ENCODE peak calls at places on chromosomes 6 and 20, in five cellular contexts. N is epithelial cell of esophagus, V is retinal pigment epithelial cell, G is Caco-2, K is astrocyte of the spinal cord. R is an unnamed sample.

GRCh38 chr6:70299456-70299855 is 3.4 kb downstream of the COL9A1 start:
- DNase-seq in N (peak; percentile 35), V (no peak), G (no peak), K (peak; percentile 14), R (peak; percentile 40)

GRCh38 chr6:97195117-97195516 is 87.9 kb downstream of the MMS22L start:
- DNase-seq in N (no peak), V (peak; percentile 32), G (no peak), K (peak; percentile 24), R (peak; percentile 7)

GRCh38 chr20:48197034-48197433 is 411.8 kb upstream of the SULF2 start:
- DNase-seq in N (no peak), V (no peak), G (no peak), K (no peak), R (no peak)

GRCh38 chr20:49570161-49570827 is 2.4 kb upstream of the PTGIS start:
- DNase-seq in N (no peak), V (no peak), G (no peak), K (no peak), R (no peak)

GRCh38 chr6:157099912-157100593 is 223.3 kb downstream of the TMEM242 start:
- DNase-seq in N (no peak), V (no peak), G (no peak), K (no peak), R (no peak)

GRCh38 chr6:143675946-143676345 is 1.8 kb upstream of the PHACTR2 start:
- DNase-seq in N (peak; percentile 73), V (peak; percentile 51), G (peak; percentile 17), K (peak; percentile 38), R (peak; percentile 65)

GRCh38 chr6:117491916-117492315 is 9.4 kb downstream of the DCBLD1 start:
- DNase-seq in N (peak; percentile 76), V (no peak), G (no peak), K (peak; percentile 44), R (no peak)

GRCh38 chr6:151905072-151905471 is 97.6 kb downstream of the ESR1 start:
- DNase-seq in N (no peak), V (no peak), G (no peak), K (no peak), R (no peak)

GRCh38 chr20:34150616-34151015 is 38.6 kb upstream of the EIF2S2 start:
- DNase-seq in N (no peak), V (no peak), G (no peak), K (no peak), R (no peak)

GRCh38 chr6:5191722-5192121 is 69.0 kb downstream of the LYRM4 start:
- DNase-seq in N (no peak), V (no peak), G (no peak), K (no peak), R (no peak)

GRCh38 chr20:7742479-7742878 is 197.8 kb downstream of the HAO1 start:
- DNase-seq in N (peak; percentile 83), V (no peak), G (no peak), K (peak; percentile 64), R (peak; percentile 58)

GRCh38 chr20:63095718-63096654 is 89.2 kb upstream of the BHLHE23 start:
- DNase-seq in N (no peak), V (no peak), G (no peak), K (no peak), R (no peak)

GRCh38 chr20:15909995-15910394 is 663.3 kb downstream of the KIF16B start:
- DNase-seq in N (no peak), V (no peak), G (no peak), K (no peak), R (no peak)

GRCh38 chr6:101086473-101086872 is 205.3 kb upstream of the ASCC3 start:
- DNase-seq in N (no peak), V (no peak), G (no peak), K (no peak), R (no peak)

GRCh38 chr6:139376604-139377218 is 2.3 kb upstream of the CITED2 start:
- DNase-seq in N (peak; percentile 70), V (no peak), G (peak; percentile 79), K (peak; percentile 43), R (peak; percentile 90)

GRCh38 chr6:131250121-131250520 is 114.9 kb downstream of the AKAP7 start:
- DNase-seq in N (peak; percentile 50), V (peak; percentile 18), G (peak; percentile 19), K (peak; percentile 65), R (no peak)

GRCh38 chr6:148997863-148998262 is 251.0 kb downstream of the UST start:
- DNase-seq in N (no peak), V (peak; percentile 46), G (no peak), K (peak; percentile 81), R (no peak)

GRCh38 chr6:21900730-21901129 is 307.2 kb downstream of the SOX4 start:
- DNase-seq in N (peak; percentile 86), V (no peak), G (no peak), K (peak; percentile 83), R (peak; percentile 73)

GRCh38 chr6:9487128-9487527 is 927.7 kb downstream of the TFAP2A start:
- DNase-seq in N (no peak), V (no peak), G (no peak), K (no peak), R (no peak)

GRCh38 chr20:54515788-54516324 is 40.5 kb downstream of the DOK5 start:
- DNase-seq in N (no peak), V (no peak), G (no peak), K (no peak), R (no peak)

GRCh38 chr20:63781181-63781580 is 41.6 kb downstream of the SLC2A4RG start:
- DNase-seq in N (no peak), V (no peak), G (no peak), K (no peak), R (no peak)

GRCh38 chr20:1827510-1827973 is 67.7 kb upstream of the SIRPA start:
- DNase-seq in N (no peak), V (no peak), G (no peak), K (no peak), R (no peak)

GRCh38 chr20:24994470-24995368 is 2.2 kb upstream of the APMAP start:
- DNase-seq in N (peak; percentile 70), V (peak; percentile 17), G (peak; percentile 89), K (peak; percentile 71), R (peak; percentile 84)
- TF ChIP-seq CTCF in N (peak; percentile 95), V (peak; percentile 93), G (peak; percentile 96), K (peak; percentile 93), R (peak; percentile 85)

GRCh38 chr6:50249493-50249892 is 199.8 kb upstream of the DEFB112 start:
- DNase-seq in N (peak; percentile 2), V (peak; percentile 69), G (no peak), K (peak; percentile 1), R (no peak)
- TF ChIP-seq CTCF in N (no peak), V (no peak), G (no peak), K (no peak), R (no peak)

GRCh38 chr6:29617782-29618557 is 15.0 kb downstream of the GABBR1 start:
- DNase-seq in N (no peak), V (no peak), G (no peak), K (no peak), R (no peak)
- TF ChIP-seq CTCF in N (no peak), V (peak; percentile 30), G (no peak), K (peak; percentile 33), R (no peak)

GRCh38 chr6:127547215-127547614 is 28.1 kb upstream of the MTCL3 start:
- DNase-seq in N (peak; percentile 9), V (no peak), G (no peak), K (no peak), R (no peak)
- TF ChIP-seq CTCF in N (peak; percentile 27), V (peak; percentile 38), G (no peak), K (peak; percentile 38), R (no peak)

DNA sequence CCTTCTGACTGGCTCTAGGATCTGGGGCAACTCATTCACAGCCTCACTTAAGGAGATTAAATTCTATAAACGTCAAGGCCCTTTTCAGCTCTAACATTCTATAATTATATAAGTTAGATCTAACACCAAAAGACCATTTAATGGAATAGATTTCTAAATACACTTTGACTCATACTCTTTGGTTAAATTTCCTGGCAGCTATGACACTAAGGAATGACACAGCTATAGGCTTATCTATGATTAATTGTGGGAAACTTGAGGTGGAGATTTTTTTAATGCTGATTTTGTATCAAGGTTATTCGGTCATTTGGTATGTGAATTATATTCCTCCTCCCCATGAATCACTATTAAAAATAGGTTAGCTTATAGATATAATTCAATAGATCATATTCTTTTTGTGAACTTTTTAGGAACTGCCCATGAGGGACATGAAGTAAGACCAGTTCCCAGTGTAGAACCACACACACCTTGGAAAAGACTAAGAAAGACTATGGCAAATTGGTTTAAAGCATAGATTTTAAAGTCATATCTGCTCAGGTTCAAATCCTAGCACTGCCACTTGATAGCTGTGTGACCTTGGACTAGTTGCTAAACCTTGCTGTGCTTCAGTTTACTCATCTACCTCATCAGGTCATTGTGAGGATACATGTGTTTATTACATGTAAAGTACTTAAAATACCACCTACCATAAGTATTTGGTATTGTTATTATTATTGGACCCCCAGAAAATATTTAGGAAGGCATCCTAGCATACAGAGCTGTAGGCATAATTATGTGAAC is 116.0 kb downstream of the CRYBG1 start:
- DNase-seq in N (peak; percentile 90), V (peak; percentile 88), G (no peak), K (peak; percentile 45), R (peak; percentile 85)
- TF ChIP-seq CTCF in N (no peak), V (no peak), G (no peak), K (no peak), R (no peak)

GRCh38 chr6:36980876-36981619 is 4.9 kb downstream of the MTCH1 start:
- DNase-seq in N (no peak), V (no peak), G (no peak), K (no peak), R (no peak)

GRCh38 chr6:36977470-36977941 is 8.5 kb downstream of the MTCH1 start:
- DNase-seq in N (no peak), V (no peak), G (no peak), K (no peak), R (no peak)

GRCh38 chr6:36980129-36980528 is 5.9 kb downstream of the MTCH1 start:
- DNase-seq in N (no peak), V (no peak), G (no peak), K (no peak), R (no peak)

GRCh38 chr6:36978687-36979086 is 7.3 kb downstream of the MTCH1 start:
- DNase-seq in N (no peak), V (no peak), G (no peak), K (no peak), R (no peak)

DNA sequence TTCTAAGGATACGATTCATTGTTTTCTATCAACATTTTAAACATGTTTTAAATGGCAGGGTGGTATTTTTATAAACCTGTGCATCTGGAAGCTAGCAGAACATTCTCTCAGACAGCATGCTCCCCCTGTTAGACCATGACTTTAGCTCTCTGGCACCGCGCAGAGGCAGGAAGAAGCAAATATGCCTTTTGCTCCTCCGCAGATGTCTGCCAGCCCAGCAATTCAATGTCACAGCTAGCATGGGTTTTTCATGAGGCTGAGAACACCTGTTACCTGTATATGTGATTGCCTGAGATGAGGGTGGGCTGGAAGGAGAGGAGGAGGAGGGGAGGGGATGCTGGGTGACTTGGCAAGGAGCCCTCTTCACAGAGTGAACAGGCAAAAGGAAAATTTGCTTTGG is 6.7 kb downstream of the MTCH1 start:
- DNase-seq in N (peak; percentile 57), V (no peak), G (no peak), K (peak; percentile 50), R (no peak)
- TF ChIP-seq CTCF in N (peak; percentile 77), V (peak; percentile 66), G (no peak), K (peak; percentile 76), R (no peak)

R was measured in MCF 10A.